ENCODE peak calls at places on chromosomes 3 and 15, in four cellular contexts. One of them, this sample, is unnamed. For H3K4me1, the result is how much of the 10 kb centered on the place peaks cover.

GRCh38 chr3:71117572-71118247 is 465.8 kb downstream of the FOXP1 start:
- DNase-seq in transverse colon: no peak
- DNase-seq in stomach: no peak
- DNase-seq in suprapubic skin: no peak
- DNase-seq in this sample: no peak

GRCh38 chr3:2211568-2211967 is 112.9 kb downstream of the CNTN4 start:
- DNase-seq in transverse colon: no peak
- DNase-seq in stomach: no peak
- DNase-seq in suprapubic skin: no peak
- DNase-seq in this sample: no peak

GRCh38 chr15:22808761-22809280 is 22.4 kb downstream of the NIPA1 start:
- DNase-seq in transverse colon: no peak
- DNase-seq in stomach: no peak
- DNase-seq in suprapubic skin: no peak
- DNase-seq in this sample: no peak

GRCh38 chr15:81270781-81271491 is 53.0 kb downstream of the STARD5 start:
- DNase-seq in transverse colon: no peak
- DNase-seq in stomach: no peak
- DNase-seq in suprapubic skin: no peak
- DNase-seq in this sample: peak

GRCh38 chr15:48851956-48852355 is 26.0 kb upstream of the EID1 start:
- DNase-seq in transverse colon: no peak
- DNase-seq in stomach: no peak
- DNase-seq in suprapubic skin: no peak
- DNase-seq in this sample: no peak

GRCh38 chr3:158430968-158431367 is 140.0 kb upstream of the MLF1 start:
- DNase-seq in transverse colon: no peak
- DNase-seq in stomach: no peak
- DNase-seq in suprapubic skin: no peak
- DNase-seq in this sample: no peak

GRCh38 chr3:144129536-144130214 is 158.1 kb downstream of the DIPK2A start:
- DNase-seq in transverse colon: no peak
- DNase-seq in stomach: no peak
- DNase-seq in suprapubic skin: no peak
- DNase-seq in this sample: no peak

GRCh38 chr3:183253961-183254815 is 1.1 kb downstream of the B3GNT5 start:
- DNase-seq in transverse colon: peak
- DNase-seq in stomach: peak
- DNase-seq in suprapubic skin: no peak
- DNase-seq in this sample: no peak

GRCh38 chr3:79367066-79367465 is 400.7 kb downstream of the ROBO1 start:
- DNase-seq in transverse colon: no peak
- DNase-seq in stomach: no peak
- DNase-seq in suprapubic skin: no peak
- DNase-seq in this sample: no peak

GRCh38 chr3:23702198-23702597 is 103.6 kb upstream of the UBE2E1 start:
- DNase-seq in transverse colon: no peak
- DNase-seq in stomach: no peak
- DNase-seq in suprapubic skin: no peak
- DNase-seq in this sample: no peak

GRCh38 chr15:69253156-69253555 is 45.6 kb upstream of the PAQR5 start:
- DNase-seq in transverse colon: no peak
- DNase-seq in stomach: no peak
- DNase-seq in suprapubic skin: no peak
- DNase-seq in this sample: no peak

GRCh38 chr15:25792128-25792527 is 71.0 kb downstream of the ATP10A start:
- DNase-seq in transverse colon: no peak
- DNase-seq in stomach: no peak
- DNase-seq in suprapubic skin: peak
- DNase-seq in this sample: no peak

GRCh38 chr3:135991621-135992020 is 26.1 kb downstream of the PPP2R3A start:
- DNase-seq in transverse colon: no peak
- DNase-seq in stomach: no peak
- DNase-seq in suprapubic skin: no peak
- DNase-seq in this sample: no peak

GRCh38 chr3:149382091-149382467 is 4.6 kb upstream of the TM4SF1 start:
- DNase-seq in transverse colon: no peak
- DNase-seq in stomach: no peak
- DNase-seq in suprapubic skin: no peak
- DNase-seq in this sample: no peak

GRCh38 chr3:123409443-123410148 is 39.3 kb downstream of the ADCY5 start:
- DNase-seq in transverse colon: peak
- DNase-seq in stomach: no peak
- DNase-seq in suprapubic skin: no peak
- DNase-seq in this sample: no peak

GRCh38 chr15:57654136-57654845 is 52.2 kb upstream of the POLR2M start:
- DNase-seq in transverse colon: no peak
- DNase-seq in stomach: no peak
- DNase-seq in suprapubic skin: no peak
- DNase-seq in this sample: peak

GRCh38 chr15:68644088-68644904 is 65.5 kb downstream of the CORO2B start:
- DNase-seq in transverse colon: no peak
- DNase-seq in stomach: no peak
- DNase-seq in suprapubic skin: peak
- DNase-seq in this sample: no peak

GRCh38 chr3:156407617-156408225 is 147.2 kb downstream of the SSR3 start:
- DNase-seq in transverse colon: no peak
- DNase-seq in stomach: no peak
- DNase-seq in suprapubic skin: no peak
- DNase-seq in this sample: no peak

GRCh38 chr15:36644156-36644896 is 64.9 kb downstream of the CDIN1 start:
- DNase-seq in transverse colon: no peak
- DNase-seq in stomach: no peak
- DNase-seq in suprapubic skin: no peak
- DNase-seq in this sample: no peak

GRCh38 chr3:14296352-14296751 is 106.1 kb upstream of the SLC6A6 start:
- DNase-seq in transverse colon: no peak
- DNase-seq in stomach: no peak
- DNase-seq in suprapubic skin: no peak
- DNase-seq in this sample: no peak

GRCh38 chr15:73031648-73032047 is 20.6 kb upstream of the NEO1 start:
- DNase-seq in transverse colon: no peak
- DNase-seq in stomach: no peak
- DNase-seq in suprapubic skin: no peak
- DNase-seq in this sample: no peak

GRCh38 chr3:143763568-143764162 is 84.6 kb downstream of the SLC9A9 start:
- DNase-seq in transverse colon: no peak
- DNase-seq in stomach: no peak
- DNase-seq in suprapubic skin: no peak
- DNase-seq in this sample: no peak

GRCh38 chr3:150150633-150151032 is 179.9 kb upstream of the PFN2 start:
- DNase-seq in transverse colon: no peak
- DNase-seq in stomach: no peak
- DNase-seq in suprapubic skin: no peak
- DNase-seq in this sample: peak

GRCh38 chr15:66774001-66774814 is 72.2 kb downstream of the SMAD6 start:
- DNase-seq in transverse colon: peak
- DNase-seq in stomach: peak
- DNase-seq in suprapubic skin: peak
- DNase-seq in this sample: peak

GRCh38 chr15:34001536-34001935 is 33.2 kb downstream of the CHRM5 start:
- DNase-seq in transverse colon: no peak
- DNase-seq in stomach: no peak
- DNase-seq in suprapubic skin: no peak
- DNase-seq in this sample: no peak

GRCh38 chr3:138861755-138862333 is 27.1 kb upstream of the PIK3CB start:
- DNase-seq in transverse colon: no peak
- DNase-seq in stomach: no peak
- DNase-seq in suprapubic skin: no peak
- DNase-seq in this sample: no peak

GRCh38 chr3:27533718-27534578 is 49.8 kb upstream of the SLC4A7 start:
- DNase-seq in transverse colon: peak
- DNase-seq in stomach: peak
- DNase-seq in suprapubic skin: peak
- DNase-seq in this sample: peak

GRCh38 chr3:141556034-141556433 is 69.2 kb downstream of the RASA2 start:
- DNase-seq in transverse colon: no peak
- DNase-seq in stomach: no peak
- DNase-seq in suprapubic skin: no peak
- DNase-seq in this sample: no peak

GRCh38 chr15:63833246-63833696 is 477 bp downstream of the HERC1 start:
- DNase-seq in transverse colon: peak
- DNase-seq in stomach: peak
- DNase-seq in suprapubic skin: peak
- DNase-seq in this sample: no peak

GRCh38 chr3:62252614-62253147 is 120.7 kb downstream of the FEZF2 start:
- DNase-seq in transverse colon: no peak
- DNase-seq in stomach: no peak
- DNase-seq in suprapubic skin: no peak
- DNase-seq in this sample: no peak

GRCh38 chr3:27141668-27142067 is 227.5 kb downstream of the NEK10 start:
- DNase-seq in transverse colon: no peak
- DNase-seq in stomach: no peak
- DNase-seq in suprapubic skin: no peak
- DNase-seq in this sample: no peak

GRCh38 chr15:56978898-56979662 is 60.6 kb downstream of the TCF12 start:
- DNase-seq in transverse colon: no peak
- DNase-seq in stomach: no peak
- DNase-seq in suprapubic skin: no peak
- DNase-seq in this sample: no peak

DNA sequence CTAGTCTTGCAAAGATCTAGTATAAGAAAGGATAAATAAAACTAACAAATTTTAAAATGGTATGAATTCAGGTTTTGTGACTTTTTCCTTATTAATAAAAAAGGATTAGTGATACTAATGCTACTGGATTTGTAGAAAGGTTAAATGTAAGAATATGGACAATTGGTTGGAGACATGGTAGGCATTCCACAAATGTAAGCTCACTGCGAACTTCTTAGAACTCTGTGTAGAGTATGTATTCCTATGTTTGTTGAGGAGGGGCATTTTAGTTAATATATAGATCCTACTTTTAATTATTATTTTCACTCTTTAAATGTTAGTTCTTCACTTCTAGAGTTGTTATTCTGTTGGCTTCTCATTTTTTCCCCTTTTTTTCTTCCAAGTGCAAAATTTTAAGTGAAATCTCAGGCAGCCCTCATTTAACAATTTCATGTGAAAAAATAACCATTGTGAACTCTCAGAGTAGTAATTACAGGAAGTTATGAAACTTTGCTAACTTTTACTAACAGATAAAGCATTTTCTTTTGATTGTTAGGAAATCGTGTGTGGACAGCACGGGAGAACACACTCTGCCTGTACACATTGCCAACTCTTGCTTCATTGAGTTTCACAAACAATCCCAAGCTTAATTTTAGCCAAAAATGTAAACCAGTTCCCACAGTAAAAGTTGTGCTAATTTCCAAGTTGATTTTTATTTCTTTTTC is 414.5 kb downstream of the RBMS3 start:
- DNase-seq in transverse colon: no peak
- DNase-seq in stomach: no peak
- DNase-seq in suprapubic skin: no peak
- DNase-seq in this sample: no peak
- TF ChIP-seq EP300 in transverse colon: no peak
- TF ChIP-seq EP300 in stomach: no peak
- TF ChIP-seq EP300 in suprapubic skin: no peak
- TF ChIP-seq EP300 in this sample: no peak

GRCh38 chr3:140164922-140165590 is 230.1 kb downstream of the CLSTN2 start:
- DNase-seq in transverse colon: no peak
- DNase-seq in stomach: no peak
- DNase-seq in suprapubic skin: no peak
- DNase-seq in this sample: peak
- TF ChIP-seq POLR2AphosphoS5 in transverse colon: no peak
- TF ChIP-seq POLR2AphosphoS5 in stomach: no peak
- TF ChIP-seq POLR2AphosphoS5 in suprapubic skin: no peak
- TF ChIP-seq POLR2AphosphoS5 in this sample: no peak

DNA sequence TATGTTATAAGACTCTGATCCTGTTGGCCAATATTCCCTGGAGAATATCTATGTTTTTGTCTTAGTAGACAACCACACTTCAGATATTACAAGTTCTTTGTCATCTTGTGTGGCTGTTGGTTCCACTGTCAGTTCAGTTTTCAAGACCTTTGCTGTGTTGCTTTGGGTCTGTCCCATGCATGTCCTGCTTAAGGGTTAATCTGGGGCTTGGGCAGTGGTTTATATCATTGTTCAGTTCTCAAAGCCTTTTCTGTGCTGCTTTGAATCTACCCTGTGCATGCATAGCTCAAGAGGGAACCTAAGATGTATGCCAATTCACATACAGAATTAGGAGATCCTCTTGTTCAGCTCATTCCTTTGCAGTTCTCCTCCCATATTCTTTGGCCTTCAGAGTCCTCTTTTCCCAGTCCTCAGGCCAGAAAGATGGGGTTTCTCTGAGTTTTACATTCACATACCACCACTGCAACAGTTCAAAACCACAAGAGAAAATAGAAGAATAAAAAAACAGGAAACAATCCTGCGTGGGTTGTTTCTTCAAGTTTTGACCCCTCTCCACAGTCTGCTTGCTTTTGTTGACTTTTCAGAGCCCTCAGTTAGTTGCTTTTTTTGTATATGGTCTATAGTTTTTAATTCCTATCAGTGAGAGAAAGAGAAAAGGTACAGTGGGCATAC is 21.6 kb downstream of the BUB1B start:
- DNase-seq in transverse colon: no peak
- DNase-seq in stomach: no peak
- DNase-seq in suprapubic skin: no peak
- DNase-seq in this sample: no peak
- H3K4me1 ChIP-seq in transverse colon: under half
- H3K4me1 ChIP-seq in stomach: under half
- H3K4me1 ChIP-seq in suprapubic skin: under half
- H3K4me1 ChIP-seq in this sample: under half

GRCh38 chr3:32592696-32593353 is 22.2 kb upstream of the DYNC1LI1 start:
- DNase-seq in transverse colon: no peak
- DNase-seq in stomach: no peak
- DNase-seq in suprapubic skin: no peak
- DNase-seq in this sample: no peak
- TF ChIP-seq EP300 in transverse colon: no peak
- TF ChIP-seq EP300 in stomach: no peak
- TF ChIP-seq EP300 in suprapubic skin: no peak
- TF ChIP-seq EP300 in this sample: no peak

DNA sequence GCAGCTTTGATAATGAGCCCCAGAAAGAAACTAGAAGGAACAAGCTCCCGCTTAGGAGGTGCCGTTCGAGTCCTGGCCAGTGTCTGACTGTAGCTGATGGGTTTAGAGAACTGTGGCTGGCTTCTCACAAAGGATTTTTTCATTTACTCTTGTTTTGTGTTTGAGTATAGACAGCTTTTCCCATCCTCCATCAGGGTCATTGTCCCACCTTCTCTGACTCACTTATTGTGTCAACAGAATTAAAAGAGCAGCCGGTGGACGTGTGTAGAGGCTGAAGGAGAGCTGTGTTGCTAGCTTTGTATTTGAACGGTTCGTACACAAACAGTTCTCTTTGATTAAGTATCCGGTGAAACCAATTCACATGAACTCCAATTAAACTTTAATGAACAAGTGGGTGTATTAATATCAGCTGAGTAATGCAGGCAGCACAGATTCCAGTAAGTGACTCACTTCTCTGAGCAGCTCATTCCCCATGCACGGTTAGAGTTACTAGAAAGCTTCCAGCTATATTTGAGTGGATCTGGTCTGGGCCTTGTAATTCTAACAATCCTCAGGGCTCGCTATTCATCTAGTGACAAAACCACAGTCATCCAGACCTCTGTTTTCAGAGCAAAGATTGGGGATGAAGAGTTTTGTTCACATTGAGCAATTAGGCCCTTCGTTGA is 141.0 kb downstream of the LPP start:
- DNase-seq in transverse colon: no peak
- DNase-seq in stomach: peak
- DNase-seq in suprapubic skin: no peak
- DNase-seq in this sample: no peak
- TF ChIP-seq POLR2AphosphoS5 in transverse colon: peak
- TF ChIP-seq POLR2AphosphoS5 in stomach: peak
- TF ChIP-seq POLR2AphosphoS5 in suprapubic skin: no peak
- TF ChIP-seq POLR2AphosphoS5 in this sample: peak

This sample was measured in esophagus muscularis mucosa.